ENCODE peak calls at places on chromosomes 13 and 19, in six cellular contexts. M, P, T, W, A and B are unnamed samples.

GRCh38 chr19:6023085-6023682 is 45.2 kb upstream of the RANBP3 start:
- DNase-seq in M (no peak), P (peak; percentile 50), T (no peak), W (no peak), A (no peak), B (no peak)

GRCh38 chr19:4007021-4007835 is at the start of gene PIAS4:
- DNase-seq in M (peak; percentile 99), P (peak; percentile 95), T (peak; percentile 98), W (peak; percentile 96), A (peak; percentile 99), B (peak; percentile 95)

GRCh38 chr13:20136781-20137703 is 23.8 kb downstream of the GJA3 start:
- DNase-seq in M (peak; percentile 75), P (peak; percentile 21), T (no peak), W (peak; percentile 47), A (no peak), B (no peak)

GRCh38 chr13:34076943-34077703 is 259.2 kb downstream of the RFC3 start:
- DNase-seq in M (no peak), P (peak; percentile 53), T (no peak), W (no peak), A (no peak), B (no peak)

GRCh38 chr19:29537181-29537580 is 11.4 kb downstream of the VSTM2B start:
- DNase-seq in M (no peak), P (no peak), T (peak; percentile 2), W (no peak), A (no peak), B (no peak)

GRCh38 chr13:93847162-93847561 is 620.6 kb downstream of the GPC6 start:
- DNase-seq in M (no peak), P (peak; percentile 83), T (no peak), W (no peak), A (no peak), B (no peak)

GRCh38 chr13:50463662-50464061 is 379.8 kb downstream of the DLEU7 start:
- DNase-seq in M (no peak), P (no peak), T (no peak), W (no peak), A (no peak), B (no peak)

GRCh38 chr13:35832551-35832950 is 298.6 kb downstream of the DCLK1 start:
- DNase-seq in M (no peak), P (no peak), T (no peak), W (no peak), A (no peak), B (no peak)

GRCh38 chr13:112783135-112783945 is 93.5 kb downstream of the ATP11A start:
- DNase-seq in M (peak; percentile 69), P (peak; percentile 58), T (peak; percentile 48), W (no peak), A (no peak), B (no peak)

GRCh38 chr13:21611385-21611784 is 7.4 kb upstream of the MICU2 start:
- DNase-seq in M (no peak), P (no peak), T (no peak), W (no peak), A (no peak), B (no peak)

GRCh38 chr13:20149762-20150161 is 11.1 kb downstream of the GJA3 start:
- DNase-seq in M (peak; percentile 51), P (no peak), T (no peak), W (no peak), A (no peak), B (no peak)

GRCh38 chr13:42497798-42498197 is 76.2 kb upstream of the TNFSF11 start:
- DNase-seq in M (no peak), P (peak; percentile 91), T (no peak), W (no peak), A (no peak), B (no peak)

GRCh38 chr19:37725181-37725580 is 5.6 kb upstream of the ZNF607 start:
- DNase-seq in M (no peak), P (peak; percentile 2), T (no peak), W (no peak), A (no peak), B (no peak)

GRCh38 chr19:49556412-49557398 is 23.7 kb downstream of the NOSIP start:
- DNase-seq in M (no peak), P (no peak), T (peak; percentile 78), W (no peak), A (no peak), B (no peak)

GRCh38 chr19:58328999-58329398 is 2.2 kb downstream of the ZSCAN22 start:
- DNase-seq in M (no peak), P (no peak), T (no peak), W (peak; percentile 73), A (no peak), B (no peak)

GRCh38 chr19:34667349-34668076 is 9.4 kb downstream of the SCGB2B2 start:
- DNase-seq in M (no peak), P (peak; percentile 47), T (no peak), W (peak; percentile 6), A (no peak), B (no peak)

GRCh38 chr19:48419158-48419920 is 25.9 kb downstream of the GRIN2D start:
- DNase-seq in M (no peak), P (peak; percentile 57), T (peak; percentile 67), W (peak; percentile 77), A (no peak), B (peak; percentile 72)

GRCh38 chr19:49791776-49792445 is 21.2 kb downstream of the FUZ start:
- DNase-seq in M (no peak), P (no peak), T (no peak), W (no peak), A (no peak), B (no peak)

GRCh38 chr13:62633448-62633847 is 1217.8 kb upstream of the PCDH20 start:
- DNase-seq in M (no peak), P (no peak), T (no peak), W (no peak), A (no peak), B (no peak)

GRCh38 chr19:11208526-11209471 is 11.5 kb upstream of the KANK2 start:
- DNase-seq in M (no peak), P (no peak), T (no peak), W (peak; percentile 48), A (no peak), B (no peak)

GRCh38 chr19:58349590-58349989 is 3.7 kb downstream of the A1BG start:
- DNase-seq in M (no peak), P (no peak), T (no peak), W (no peak), A (no peak), B (no peak)

GRCh38 chr19:8612807-8613171 is 2.3 kb upstream of the ADAMTS10 start:
- DNase-seq in M (no peak), P (no peak), T (no peak), W (no peak), A (no peak), B (no peak)

GRCh38 chr19:8659905-8660304 is 29.5 kb downstream of the NFILZ start:
- DNase-seq in M (no peak), P (no peak), T (no peak), W (no peak), A (no peak), B (no peak)

GRCh38 chr19:8698433-8699063 is at the start of gene ACTL9:
- DNase-seq in M (peak; percentile 84), P (no peak), T (no peak), W (no peak), A (no peak), B (no peak)

GRCh38 chr13:27182844-27183497 is 11.4 kb upstream of the USP12 start:
- DNase-seq in M (no peak), P (peak; percentile 56), T (peak; percentile 88), W (no peak), A (no peak), B (no peak)

GRCh38 chr13:45047394-45048328 is 58.3 kb downstream of the GPALPP1 start:
- DNase-seq in M (peak; percentile 91), P (peak; percentile 89), T (peak; percentile 92), W (peak; percentile 81), A (peak; percentile 35), B (peak; percentile 65)

GRCh38 chr19:35868172-35868822 is at the start of gene APLP1:
- DNase-seq in M (no peak), P (no peak), T (peak; percentile 79), W (peak; percentile 89), A (peak; percentile 49), B (peak; percentile 43)

GRCh38 chr13:49374585-49375290 is 69.1 kb downstream of the CAB39L start:
- DNase-seq in M (no peak), P (peak; percentile 88), T (no peak), W (no peak), A (no peak), B (no peak)

GRCh38 chr19:15447057-15447456 is 2.7 kb downstream of the WIZ start:
- DNase-seq in M (no peak), P (no peak), T (no peak), W (no peak), A (no peak), B (no peak)

GRCh38 chr19:39474139-39474620 is 6.5 kb upstream of the TIMM50 start:
- DNase-seq in M (peak; percentile 89), P (peak; percentile 47), T (peak; percentile 76), W (peak; percentile 90), A (no peak), B (peak; percentile 66)

GRCh38 chr19:17121736-17122293 is 46.2 kb downstream of the MYO9B start:
- DNase-seq in M (no peak), P (peak; percentile 30), T (no peak), W (no peak), A (no peak), B (no peak)

GRCh38 chr19:18469245-18470107 is 31.5 kb upstream of the ISYNA1 start:
- DNase-seq in M (no peak), P (peak; percentile 78), T (peak; percentile 81), W (peak; percentile 85), A (no peak), B (peak; percentile 49)

GRCh38 chr19:45976180-45976579 is 2.5 kb upstream of the NOVA2 start:
- DNase-seq in M (no peak), P (peak; percentile 5), T (peak; percentile 71), W (peak; percentile 79), A (no peak), B (no peak)

GRCh38 chr19:29666634-29667389 is 1.6 kb downstream of the PLEKHF1 start:
- DNase-seq in M (no peak), P (peak; percentile 84), T (peak; percentile 77), W (no peak), A (no peak), B (no peak)

GRCh38 chr13:66210677-66211076 is 1019.5 kb downstream of the PCDH9 start:
- DNase-seq in M (no peak), P (peak; percentile 95), T (no peak), W (no peak), A (no peak), B (no peak)